ENCODE peak calls at places on chromosomes 12 and 14, in eight cellular contexts. One of them, this sample, is unnamed.
A peak's percentile ranks its signal among the peaks of the same experiment; 100 is the strongest.

GRCh38 chr14:92703516-92703915 is 44.9 kb downstream of the LGMN start:
- DNase-seq in AG09319: no peak
- DNase-seq in B cell: no peak
- DNase-seq in fibroblast of lung: no peak
- DNase-seq in tibial artery: no peak
- DNase-seq in WTC11: no peak
- DNase-seq in uterus: peak; percentile 5
- DNase-seq in WERI-Rb-1: no peak
- DNase-seq in this sample: no peak

GRCh38 chr12:106986135-106986534 is 811 bp downstream of the MTERF2 start:
- DNase-seq in WTC11: no peak
- DNase-seq in WERI-Rb-1: no peak
- DNase-seq in AG09319: no peak
- DNase-seq in fibroblast of lung: no peak
- DNase-seq in tibial artery: no peak
- DNase-seq in uterus: no peak
- DNase-seq in B cell: no peak
- DNase-seq in this sample: no peak

GRCh38 chr12:54595471-54595870 is 7.0 kb upstream of the PPP1R1A start:
- DNase-seq in B cell: no peak
- DNase-seq in fibroblast of lung: no peak
- DNase-seq in tibial artery: peak; percentile 21
- DNase-seq in uterus: no peak
- DNase-seq in WTC11: no peak
- DNase-seq in AG09319: no peak
- DNase-seq in WERI-Rb-1: no peak
- DNase-seq in this sample: no peak

GRCh38 chr12:87853448-87854003 is 175.7 kb downstream of the C12orf50 start:
- DNase-seq in WERI-Rb-1: no peak
- DNase-seq in WTC11: no peak
- DNase-seq in B cell: no peak
- DNase-seq in AG09319: no peak
- DNase-seq in uterus: no peak
- DNase-seq in tibial artery: no peak
- DNase-seq in fibroblast of lung: no peak
- DNase-seq in this sample: no peak

GRCh38 chr12:113179023-113179422 is 6.3 kb downstream of the DDX54 start:
- DNase-seq in WTC11: no peak
- DNase-seq in B cell: no peak
- DNase-seq in tibial artery: no peak
- DNase-seq in uterus: no peak
- DNase-seq in AG09319: no peak
- DNase-seq in WERI-Rb-1: no peak
- DNase-seq in fibroblast of lung: no peak
- DNase-seq in this sample: no peak

GRCh38 chr12:22255097-22255496 is 79.4 kb downstream of the ST8SIA1 start:
- DNase-seq in uterus: no peak
- DNase-seq in tibial artery: no peak
- DNase-seq in WERI-Rb-1: no peak
- DNase-seq in AG09319: no peak
- DNase-seq in WTC11: peak; percentile 44
- DNase-seq in B cell: no peak
- DNase-seq in fibroblast of lung: peak; percentile 52
- DNase-seq in this sample: no peak

GRCh38 chr14:34649344-34649743 is 19.4 kb upstream of the SNX6 start:
- DNase-seq in tibial artery: no peak
- DNase-seq in WTC11: no peak
- DNase-seq in uterus: no peak
- DNase-seq in B cell: no peak
- DNase-seq in AG09319: peak; percentile 42
- DNase-seq in fibroblast of lung: peak; percentile 93
- DNase-seq in WERI-Rb-1: no peak
- DNase-seq in this sample: no peak

GRCh38 chr12:132284618-132285310 is 44.6 kb downstream of the GALNT9 start:
- DNase-seq in WERI-Rb-1: no peak
- DNase-seq in B cell: no peak
- DNase-seq in tibial artery: no peak
- DNase-seq in fibroblast of lung: peak; percentile 8
- DNase-seq in AG09319: no peak
- DNase-seq in uterus: no peak
- DNase-seq in WTC11: no peak
- DNase-seq in this sample: no peak

GRCh38 chr12:74780458-74781241 is 243.0 kb downstream of the ATXN7L3B start:
- DNase-seq in tibial artery: no peak
- DNase-seq in uterus: no peak
- DNase-seq in WTC11: no peak
- DNase-seq in B cell: no peak
- DNase-seq in WERI-Rb-1: peak; percentile 76
- DNase-seq in fibroblast of lung: peak; percentile 84
- DNase-seq in AG09319: no peak
- DNase-seq in this sample: no peak

GRCh38 chr12:120381752-120382419 is 12.9 kb upstream of the MSI1 start:
- DNase-seq in uterus: no peak
- DNase-seq in fibroblast of lung: peak; percentile 63
- DNase-seq in tibial artery: no peak
- DNase-seq in B cell: no peak
- DNase-seq in WERI-Rb-1: no peak
- DNase-seq in WTC11: no peak
- DNase-seq in AG09319: no peak
- DNase-seq in this sample: no peak

GRCh38 chr12:60265741-60266140 is 669.9 kb downstream of the SLC16A7 start:
- DNase-seq in B cell: no peak
- DNase-seq in fibroblast of lung: no peak
- DNase-seq in WTC11: no peak
- DNase-seq in WERI-Rb-1: no peak
- DNase-seq in uterus: no peak
- DNase-seq in tibial artery: no peak
- DNase-seq in AG09319: no peak
- DNase-seq in this sample: no peak

GRCh38 chr14:105761842-105762241 is 235.5 kb downstream of the TMEM121 start:
- DNase-seq in tibial artery: peak; percentile 11
- DNase-seq in AG09319: no peak
- DNase-seq in WERI-Rb-1: no peak
- DNase-seq in WTC11: no peak
- DNase-seq in uterus: no peak
- DNase-seq in fibroblast of lung: no peak
- DNase-seq in B cell: no peak
- DNase-seq in this sample: no peak

GRCh38 chr12:80692114-80692513 is 15.3 kb upstream of the MYF6 start:
- DNase-seq in AG09319: no peak
- DNase-seq in tibial artery: no peak
- DNase-seq in WTC11: no peak
- DNase-seq in fibroblast of lung: no peak
- DNase-seq in WERI-Rb-1: peak; percentile 45
- DNase-seq in uterus: no peak
- DNase-seq in B cell: no peak
- DNase-seq in this sample: no peak

GRCh38 chr14:62269204-62269603 is 507.0 kb downstream of the SNAPC1 start:
- DNase-seq in WTC11: no peak
- DNase-seq in fibroblast of lung: peak; percentile 63
- DNase-seq in uterus: no peak
- DNase-seq in tibial artery: no peak
- DNase-seq in WERI-Rb-1: no peak
- DNase-seq in B cell: no peak
- DNase-seq in AG09319: no peak
- DNase-seq in this sample: no peak

GRCh38 chr14:88242426-88242825 is 80.6 kb downstream of the KCNK10 start:
- DNase-seq in uterus: no peak
- DNase-seq in WTC11: no peak
- DNase-seq in WERI-Rb-1: no peak
- DNase-seq in B cell: no peak
- DNase-seq in AG09319: no peak
- DNase-seq in fibroblast of lung: no peak
- DNase-seq in tibial artery: no peak
- DNase-seq in this sample: no peak

GRCh38 chr12:53078425-53079225 is 565 bp downstream of the SPRYD3 start:
- DNase-seq in WERI-Rb-1: no peak
- DNase-seq in WTC11: no peak
- DNase-seq in fibroblast of lung: peak; percentile 35
- DNase-seq in tibial artery: peak; percentile 61
- DNase-seq in B cell: no peak
- DNase-seq in AG09319: no peak
- DNase-seq in uterus: no peak
- DNase-seq in this sample: no peak
- TF ChIP-seq CTCF in WERI-Rb-1: no peak
- TF ChIP-seq CTCF in WTC11: no peak
- TF ChIP-seq CTCF in fibroblast of lung: no peak
- TF ChIP-seq CTCF in tibial artery: no peak
- TF ChIP-seq CTCF in B cell: peak; percentile 18
- TF ChIP-seq CTCF in AG09319: no peak
- TF ChIP-seq CTCF in uterus: no peak
- TF ChIP-seq CTCF in this sample: no peak

DNA sequence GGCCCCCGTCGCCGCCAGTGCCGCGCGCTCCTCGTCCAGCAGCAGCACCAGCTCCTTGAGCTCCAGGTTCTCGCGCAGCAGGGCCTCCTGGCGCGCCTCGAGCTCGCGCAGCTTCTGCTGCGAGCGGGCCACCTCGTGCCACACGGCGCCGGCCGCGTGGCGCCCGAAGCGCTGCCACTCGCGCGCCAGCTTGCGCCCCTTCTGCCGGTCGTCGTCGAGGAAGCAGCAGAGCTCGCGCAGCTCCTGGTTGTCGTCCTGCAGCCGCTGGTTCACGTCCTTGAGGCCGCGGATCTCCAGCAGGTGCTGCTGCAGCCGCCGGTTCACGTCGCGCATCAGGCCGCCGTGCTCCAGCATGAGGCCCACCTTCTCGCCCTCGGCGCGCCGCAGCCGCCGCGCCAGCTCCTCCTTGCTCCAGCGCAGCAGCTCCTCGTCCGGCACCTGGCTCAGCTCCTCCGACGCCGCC is 505 bp downstream of the CCDC85C start:
- DNase-seq in WERI-Rb-1: peak; percentile 29
- DNase-seq in AG09319: no peak
- DNase-seq in tibial artery: no peak
- DNase-seq in B cell: no peak
- DNase-seq in fibroblast of lung: peak; percentile 68
- DNase-seq in uterus: peak; percentile 48
- DNase-seq in WTC11: peak; percentile 58
- DNase-seq in this sample: no peak
- TF ChIP-seq CTCF in WERI-Rb-1: no peak
- TF ChIP-seq CTCF in AG09319: no peak
- TF ChIP-seq CTCF in tibial artery: no peak
- TF ChIP-seq CTCF in B cell: no peak
- TF ChIP-seq CTCF in fibroblast of lung: no peak
- TF ChIP-seq CTCF in uterus: no peak
- TF ChIP-seq CTCF in WTC11: no peak
- TF ChIP-seq CTCF in this sample: no peak

DNA sequence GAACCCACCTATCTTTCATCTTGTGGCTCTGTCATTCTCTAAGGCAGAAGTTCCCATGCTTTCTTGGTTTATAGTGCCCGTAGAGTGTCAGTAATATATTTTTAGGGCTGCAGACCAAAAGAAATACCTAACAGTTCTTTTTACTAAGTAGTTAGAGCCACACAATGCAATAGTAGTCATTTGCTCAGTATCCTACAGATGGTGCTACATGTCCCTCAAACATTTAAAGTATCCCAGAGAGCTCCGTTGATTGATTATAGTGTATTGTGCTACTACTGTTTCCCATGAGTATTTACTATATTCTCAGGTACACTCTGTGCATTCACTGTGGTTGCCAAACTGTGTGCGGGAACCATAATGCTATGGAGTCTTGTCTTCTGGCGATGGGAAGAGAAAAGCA is 4.7 kb upstream of the PLBD1 start:
- DNase-seq in WTC11: no peak
- DNase-seq in uterus: no peak
- DNase-seq in AG09319: no peak
- DNase-seq in B cell: no peak
- DNase-seq in tibial artery: no peak
- DNase-seq in WERI-Rb-1: no peak
- DNase-seq in fibroblast of lung: no peak
- DNase-seq in this sample: no peak
- TF ChIP-seq CTCF in WTC11: no peak
- TF ChIP-seq CTCF in uterus: no peak
- TF ChIP-seq CTCF in AG09319: no peak
- TF ChIP-seq CTCF in B cell: no peak
- TF ChIP-seq CTCF in tibial artery: no peak
- TF ChIP-seq CTCF in WERI-Rb-1: no peak
- TF ChIP-seq CTCF in fibroblast of lung: no peak
- TF ChIP-seq CTCF in this sample: peak; percentile 39

GRCh38 chr14:20757963-20758362 is 10.2 kb upstream of the EDDM3B start:
- DNase-seq in WTC11: peak; percentile 57
- DNase-seq in uterus: no peak
- DNase-seq in AG09319: no peak
- DNase-seq in fibroblast of lung: no peak
- DNase-seq in WERI-Rb-1: no peak
- DNase-seq in tibial artery: no peak
- DNase-seq in B cell: peak; percentile 59
- DNase-seq in this sample: peak; percentile 37
- TF ChIP-seq CTCF in WTC11: peak; percentile 28
- TF ChIP-seq CTCF in uterus: peak; percentile 11
- TF ChIP-seq CTCF in AG09319: no peak
- TF ChIP-seq CTCF in fibroblast of lung: no peak
- TF ChIP-seq CTCF in WERI-Rb-1: no peak
- TF ChIP-seq CTCF in tibial artery: no peak
- TF ChIP-seq CTCF in B cell: peak; percentile 46
- TF ChIP-seq CTCF in this sample: peak; percentile 54

DNA sequence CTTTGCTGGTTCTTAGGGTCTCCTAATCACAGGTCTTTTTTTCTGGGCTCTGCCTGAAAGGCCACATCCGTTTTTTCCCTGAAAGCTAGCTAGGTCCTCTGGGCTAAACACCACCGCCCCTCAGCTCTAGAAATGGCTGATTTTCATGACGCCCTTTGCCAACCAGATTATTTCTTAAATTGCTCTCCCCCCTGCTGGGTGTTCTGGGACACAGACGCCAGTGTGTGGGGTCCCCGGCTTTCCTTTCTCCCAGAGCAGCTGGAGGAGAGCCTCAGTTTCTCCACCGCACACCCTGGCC is 45.3 kb upstream of the ATP23 start:
- DNase-seq in uterus: peak; percentile 54
- DNase-seq in WERI-Rb-1: peak; percentile 15
- DNase-seq in tibial artery: no peak
- DNase-seq in WTC11: no peak
- DNase-seq in B cell: no peak
- DNase-seq in fibroblast of lung: no peak
- DNase-seq in AG09319: no peak
- DNase-seq in this sample: no peak
- TF ChIP-seq CTCF in uterus: peak; percentile 22
- TF ChIP-seq CTCF in WERI-Rb-1: no peak
- TF ChIP-seq CTCF in tibial artery: peak; percentile 27
- TF ChIP-seq CTCF in WTC11: no peak
- TF ChIP-seq CTCF in B cell: peak; percentile 20
- TF ChIP-seq CTCF in fibroblast of lung: peak; percentile 28
- TF ChIP-seq CTCF in AG09319: no peak
- TF ChIP-seq CTCF in this sample: no peak

GRCh38 chr14:77212933-77213656 is 31.5 kb downstream of the TMEM63C start:
- DNase-seq in B cell: no peak
- DNase-seq in tibial artery: no peak
- DNase-seq in AG09319: no peak
- DNase-seq in WTC11: peak; percentile 87
- DNase-seq in WERI-Rb-1: peak; percentile 77
- DNase-seq in uterus: no peak
- DNase-seq in fibroblast of lung: peak; percentile 11
- DNase-seq in this sample: peak; percentile 75
- TF ChIP-seq CTCF in B cell: peak; percentile 49
- TF ChIP-seq CTCF in tibial artery: no peak
- TF ChIP-seq CTCF in AG09319: peak; percentile 41
- TF ChIP-seq CTCF in WTC11: peak; percentile 60
- TF ChIP-seq CTCF in WERI-Rb-1: peak; percentile 95
- TF ChIP-seq CTCF in uterus: no peak
- TF ChIP-seq CTCF in fibroblast of lung: peak; percentile 30
- TF ChIP-seq CTCF in this sample: peak; percentile 87